ENCODE peak calls at places on chromosomes 6 and 20, in nine cellular contexts. K, O, Q, Z, S, J, L, A and W are unnamed samples.

GRCh38 chr20:50957798-50958732 is at the start of gene DPM1:
- DNase-seq in Q (peak; percentile 94), S (peak; percentile 87), A (peak; percentile 86), K (peak; percentile 95), J (peak; percentile 89), Z (peak; percentile 89), L (no peak), O (peak; percentile 89), W (peak; percentile 93)

GRCh38 chr6:1496836-1497592 is 107.6 kb downstream of the FOXF2 start:
- DNase-seq in K (no peak), L (no peak), Q (no peak), O (no peak), J (no peak), Z (no peak), S (no peak), A (no peak), W (no peak)

GRCh38 chr6:39493717-39494116 is 171.2 kb upstream of the KCNK16 start:
- DNase-seq in Z (no peak), A (no peak), L (no peak), J (no peak), K (no peak), Q (no peak), O (no peak), S (no peak), W (no peak)

GRCh38 chr6:21377356-21377755 is 216.2 kb upstream of the SOX4 start:
- DNase-seq in K (no peak), Z (no peak), L (no peak), Q (no peak), O (no peak), J (no peak), S (no peak), A (no peak), W (no peak)

GRCh38 chr20:44104807-44105517 is 82.0 kb downstream of the JPH2 start:
- DNase-seq in K (peak; percentile 74), A (no peak), O (no peak), S (peak; percentile 57), L (no peak), Z (no peak), J (no peak), Q (no peak), W (peak; percentile 41)

GRCh38 chr6:116572162-116572561 is 858 bp downstream of the RWDD1 start:
- DNase-seq in O (no peak), Z (peak; percentile 51), Q (peak; percentile 59), A (peak; percentile 38), J (peak; percentile 31), L (no peak), S (no peak), K (peak; percentile 44), W (no peak)

GRCh38 chr6:3841066-3841454 is 8.1 kb upstream of the FAM50B start:
- DNase-seq in J (no peak), A (no peak), L (no peak), Q (no peak), K (no peak), S (no peak), Z (no peak), O (no peak), W (no peak)

GRCh38 chr20:56710577-56711465 is 81.7 kb downstream of the TFAP2C start:
- DNase-seq in A (no peak), O (no peak), J (no peak), S (no peak), L (no peak), K (peak; percentile 73), Q (no peak), Z (no peak), W (no peak)

DNA sequence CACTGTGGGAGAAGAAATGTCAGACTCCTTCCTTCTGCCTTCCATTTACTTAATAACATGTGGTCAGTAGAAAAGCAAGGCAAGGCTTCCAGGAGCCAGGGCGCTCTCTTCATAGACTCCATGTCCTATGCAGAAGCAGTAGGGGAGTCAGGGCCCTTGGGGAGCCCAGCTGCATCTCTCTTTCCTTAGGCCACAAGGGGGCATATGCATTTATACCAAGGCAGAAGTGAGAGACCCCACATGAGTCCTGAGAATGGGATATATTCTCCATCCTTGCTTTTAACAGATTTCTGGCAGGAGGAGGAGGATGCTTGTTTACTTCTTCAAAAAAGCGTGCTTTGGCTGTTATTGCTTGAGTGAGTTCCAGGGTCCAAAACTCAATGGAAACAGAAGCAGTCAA is 198.5 kb downstream of the HIVEP2 start:
- DNase-seq in Z (no peak), J (peak; percentile 33), S (no peak), K (no peak), L (no peak), A (peak; percentile 17), O (no peak), Q (no peak), W (no peak)
- TF ChIP-seq CTCF in Z (peak; percentile 28), J (peak; percentile 19), S (no peak), K (no peak), L (peak; percentile 20), A (peak; percentile 63), O (peak; percentile 39), Q (peak; percentile 39), W (no peak)

GRCh38 chr20:31607640-31608255 is 2.7 kb downstream of the ID1 start:
- DNase-seq in Q (no peak), A (peak; percentile 24), J (no peak), L (no peak), Z (no peak), O (no peak), S (no peak), K (no peak), W (no peak)
- TF ChIP-seq CTCF in Q (no peak), A (no peak), J (no peak), L (no peak), Z (no peak), O (no peak), S (no peak), K (no peak), W (no peak)

DNA sequence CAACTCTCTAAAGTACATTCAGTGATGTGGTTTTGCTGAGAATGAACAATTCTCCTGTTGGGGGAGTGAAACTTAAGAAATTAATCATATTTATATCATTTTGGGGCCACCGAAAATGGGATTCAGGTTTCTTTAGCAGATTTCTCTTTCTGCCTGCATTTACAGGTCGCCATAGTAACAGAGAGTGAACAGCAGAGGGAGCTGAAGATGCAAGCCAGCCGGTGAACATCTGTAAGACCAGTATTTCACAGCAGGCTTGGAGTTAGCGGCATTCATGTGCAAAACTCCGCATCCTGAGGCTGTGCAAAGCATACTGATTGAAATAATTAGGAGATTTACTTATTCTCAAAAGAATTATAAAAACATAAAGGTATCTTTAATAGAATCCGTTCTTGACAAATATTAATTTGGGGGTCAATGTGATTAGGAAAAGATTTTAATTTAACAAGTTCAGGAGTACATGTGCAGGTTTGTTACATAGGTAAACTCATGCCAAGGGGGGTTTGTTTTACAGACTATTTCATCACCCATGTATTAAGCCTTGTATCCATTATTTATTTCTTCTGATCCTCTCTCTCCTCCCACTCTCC is 17.9 kb upstream of the HSF2 start:
- DNase-seq in L (peak; percentile 44), O (no peak), K (peak; percentile 57), S (peak; percentile 46), Z (no peak), A (no peak), J (peak; percentile 25), Q (peak; percentile 56), W (peak; percentile 55)
- TF ChIP-seq CTCF in L (peak; percentile 79), O (peak; percentile 81), K (peak; percentile 79), S (no peak), Z (peak; percentile 68), A (peak; percentile 81), J (peak; percentile 78), Q (peak; percentile 77), W (peak; percentile 73)

GRCh38 chr20:37492945-37493344 is 28.1 kb upstream of the NNAT start:
- DNase-seq in K (no peak), Q (no peak), L (no peak), J (no peak), O (no peak), Z (no peak), A (no peak), S (no peak), W (no peak)
- TF ChIP-seq CTCF in K (no peak), Q (no peak), L (no peak), J (no peak), O (no peak), Z (no peak), A (no peak), S (no peak), W (no peak)

DNA sequence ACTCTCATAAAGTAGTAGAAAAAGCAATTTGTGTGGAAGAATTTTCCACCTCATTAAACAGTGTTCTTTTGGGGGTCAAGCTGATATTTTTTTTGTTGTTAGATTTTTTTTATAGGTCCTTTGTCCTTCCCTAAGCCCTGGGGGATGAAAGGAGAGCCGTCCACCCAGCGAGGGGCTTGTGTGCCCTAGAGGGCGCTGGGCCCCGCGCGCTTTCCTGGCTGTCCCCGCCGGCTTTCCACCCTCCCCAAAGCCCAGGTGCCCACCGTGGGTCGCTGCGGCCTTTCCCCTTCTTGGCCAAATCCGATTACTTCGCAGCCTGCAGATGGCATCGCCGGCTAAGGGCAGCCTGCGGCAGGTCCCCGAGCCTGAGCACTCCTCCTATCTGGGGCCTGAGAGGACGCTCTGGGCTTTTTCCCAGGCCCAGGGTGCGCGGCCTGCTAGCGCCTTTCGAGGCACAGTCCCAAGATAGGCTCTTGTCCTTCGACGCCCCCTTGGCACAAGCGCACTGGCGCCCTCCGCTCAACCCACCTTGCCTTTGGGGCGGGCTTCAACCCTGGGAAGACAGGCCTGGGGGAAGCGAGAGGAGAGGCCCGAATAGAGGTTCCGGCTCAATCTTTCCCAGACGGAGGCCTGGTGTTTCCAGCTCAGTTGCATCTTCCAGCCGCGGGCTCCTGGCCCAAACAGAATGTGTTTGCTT is 33.6 kb downstream of the TFAP2A start:
- DNase-seq in L (no peak), K (no peak), S (no peak), J (peak; percentile 57), Z (no peak), O (no peak), A (peak; percentile 59), Q (no peak), W (no peak)
- TF ChIP-seq CTCF in L (no peak), K (no peak), S (no peak), J (peak; percentile 14), Z (no peak), O (no peak), A (peak; percentile 21), Q (no peak), W (no peak)

DNA sequence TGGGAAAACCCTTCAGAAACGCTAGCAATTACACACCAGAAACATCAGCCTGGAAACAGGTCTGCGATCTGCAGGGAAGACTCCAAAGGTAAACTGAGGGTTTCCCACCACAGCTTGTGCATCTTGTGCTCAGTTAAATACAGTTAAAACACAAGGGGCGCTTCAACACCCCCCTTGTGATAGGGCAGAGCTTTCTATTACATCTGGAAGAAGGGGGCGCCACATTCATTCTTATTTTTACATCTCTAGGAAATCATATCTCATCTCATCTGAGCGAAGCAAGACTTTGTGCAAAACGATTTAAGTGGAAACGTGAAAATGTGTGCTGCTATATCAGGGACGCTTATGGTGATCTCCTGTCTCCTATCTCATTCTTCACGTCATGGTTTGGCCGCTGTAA is 58.5 kb downstream of the PRND start:
- DNase-seq in A (no peak), J (no peak), L (no peak), Z (no peak), S (no peak), K (no peak), Q (no peak), O (no peak), W (no peak)
- TF ChIP-seq CTCF in A (peak; percentile 15), J (no peak), L (no peak), Z (no peak), S (no peak), K (no peak), Q (no peak), O (no peak), W (no peak)